ENCODE peak calls at places on chromosomes 4 and X, in six cellular contexts. One of them, this sample, is unnamed.
A peak's percentile ranks its signal among the peaks of the same experiment; 100 is the strongest.

GRCh38 chrX:11968470-11968869 is 169.8 kb upstream of the FRMPD4 start:
- DNase-seq in NCI-H460: no peak
- DNase-seq in MM.1S: no peak
- DNase-seq in GM13976: no peak
- DNase-seq in D341Med: no peak
- DNase-seq in T-helper 9 cell: no peak
- DNase-seq in this sample: no peak

GRCh38 chr4:35934370-35934981 is 309.8 kb downstream of the ARAP2 start:
- DNase-seq in T-helper 9 cell: no peak
- DNase-seq in MM.1S: peak; percentile 39
- DNase-seq in NCI-H460: peak; percentile 12
- DNase-seq in GM13976: no peak
- DNase-seq in D341Med: peak; percentile 16
- DNase-seq in this sample: peak; percentile 11

GRCh38 chrX:21666679-21667078 is 8.5 kb upstream of the KLHL34 start:
- DNase-seq in GM13976: no peak
- DNase-seq in MM.1S: no peak
- DNase-seq in D341Med: no peak
- DNase-seq in T-helper 9 cell: no peak
- DNase-seq in NCI-H460: no peak
- DNase-seq in this sample: no peak

GRCh38 chr4:24807611-24808010 is 12.2 kb downstream of the SOD3 start:
- DNase-seq in GM13976: no peak
- DNase-seq in MM.1S: no peak
- DNase-seq in D341Med: no peak
- DNase-seq in T-helper 9 cell: no peak
- DNase-seq in NCI-H460: no peak
- DNase-seq in this sample: no peak

GRCh38 chrX:47060708-47061107 is 17.5 kb upstream of the RGN start:
- DNase-seq in MM.1S: no peak
- DNase-seq in T-helper 9 cell: no peak
- DNase-seq in D341Med: no peak
- DNase-seq in GM13976: no peak
- DNase-seq in NCI-H460: no peak
- DNase-seq in this sample: no peak

GRCh38 chrX:103151799-103152198 is 58.9 kb upstream of the NXF3 start:
- DNase-seq in GM13976: no peak
- DNase-seq in D341Med: no peak
- DNase-seq in NCI-H460: no peak
- DNase-seq in MM.1S: no peak
- DNase-seq in T-helper 9 cell: no peak
- DNase-seq in this sample: no peak

GRCh38 chrX:111823068-111823467 is 52.9 kb upstream of the TRPC5OS start:
- DNase-seq in GM13976: peak; percentile 13
- DNase-seq in MM.1S: no peak
- DNase-seq in NCI-H460: no peak
- DNase-seq in T-helper 9 cell: no peak
- DNase-seq in D341Med: peak; percentile 68
- DNase-seq in this sample: peak; percentile 74

GRCh38 chrX:19381326-19381725 is 37.6 kb downstream of the PDHA1 start:
- DNase-seq in MM.1S: no peak
- DNase-seq in D341Med: no peak
- DNase-seq in NCI-H460: no peak
- DNase-seq in GM13976: no peak
- DNase-seq in T-helper 9 cell: no peak
- DNase-seq in this sample: no peak

GRCh38 chr4:162323919-162324318 is 160.1 kb upstream of the FSTL5 start:
- DNase-seq in T-helper 9 cell: no peak
- DNase-seq in D341Med: no peak
- DNase-seq in MM.1S: no peak
- DNase-seq in GM13976: no peak
- DNase-seq in NCI-H460: no peak
- DNase-seq in this sample: no peak

GRCh38 chr4:98603683-98604573 is 54.5 kb downstream of the TSPAN5 start:
- DNase-seq in MM.1S: no peak
- DNase-seq in GM13976: no peak
- DNase-seq in T-helper 9 cell: no peak
- DNase-seq in NCI-H460: no peak
- DNase-seq in D341Med: no peak
- DNase-seq in this sample: no peak

GRCh38 chrX:96474357-96475125 is 210.1 kb upstream of the DIAPH2 start:
- DNase-seq in MM.1S: no peak
- DNase-seq in T-helper 9 cell: no peak
- DNase-seq in NCI-H460: no peak
- DNase-seq in D341Med: no peak
- DNase-seq in GM13976: no peak
- DNase-seq in this sample: no peak

GRCh38 chrX:45266456-45266855 is 65.8 kb upstream of the DIPK2B start:
- DNase-seq in GM13976: no peak
- DNase-seq in NCI-H460: no peak
- DNase-seq in D341Med: no peak
- DNase-seq in MM.1S: no peak
- DNase-seq in T-helper 9 cell: no peak
- DNase-seq in this sample: no peak

GRCh38 chr4:182752158-182752910 is 164.9 kb downstream of the DCTD start:
- DNase-seq in GM13976: no peak
- DNase-seq in NCI-H460: no peak
- DNase-seq in D341Med: no peak
- DNase-seq in T-helper 9 cell: no peak
- DNase-seq in MM.1S: no peak
- DNase-seq in this sample: no peak

GRCh38 chrX:12975999-12976558 is 1.2 kb downstream of the TMSB4X start:
- DNase-seq in T-helper 9 cell: no peak
- DNase-seq in D341Med: peak; percentile 56
- DNase-seq in NCI-H460: no peak
- DNase-seq in MM.1S: peak; percentile 18
- DNase-seq in GM13976: no peak
- DNase-seq in this sample: peak; percentile 67

GRCh38 chr4:55491486-55491885 is 55.2 kb downstream of the CLOCK start:
- DNase-seq in T-helper 9 cell: no peak
- DNase-seq in GM13976: no peak
- DNase-seq in NCI-H460: no peak
- DNase-seq in MM.1S: no peak
- DNase-seq in D341Med: no peak
- DNase-seq in this sample: no peak

GRCh38 chr4:16123356-16124084 is 39.7 kb upstream of the PROM1 start:
- DNase-seq in MM.1S: no peak
- DNase-seq in NCI-H460: no peak
- DNase-seq in D341Med: peak; percentile 79
- DNase-seq in T-helper 9 cell: no peak
- DNase-seq in GM13976: no peak
- DNase-seq in this sample: peak; percentile 26

GRCh38 chr4:12852338-12853307 is 631.5 kb downstream of the RAB28 start:
- DNase-seq in MM.1S: peak; percentile 77
- DNase-seq in D341Med: peak; percentile 54
- DNase-seq in T-helper 9 cell: no peak
- DNase-seq in GM13976: peak; percentile 29
- DNase-seq in NCI-H460: peak; percentile 57
- DNase-seq in this sample: peak; percentile 79

GRCh38 chrX:134745636-134746378 is 87.5 kb upstream of the PLAC1 start:
- DNase-seq in D341Med: no peak
- DNase-seq in GM13976: peak; percentile 9
- DNase-seq in MM.1S: no peak
- DNase-seq in NCI-H460: no peak
- DNase-seq in T-helper 9 cell: no peak
- DNase-seq in this sample: no peak

GRCh38 chr4:71026086-71026485 is 32.6 kb downstream of the DCK start:
- DNase-seq in D341Med: peak; percentile 31
- DNase-seq in GM13976: no peak
- DNase-seq in MM.1S: no peak
- DNase-seq in T-helper 9 cell: no peak
- DNase-seq in NCI-H460: peak; percentile 48
- DNase-seq in this sample: peak; percentile 47

This sample was measured in NCI-H82.